ENCODE peak calls at places on chromosomes 4 and X, in four cellular contexts. A, E, H and U are unnamed samples.

GRCh38 chrX:82666355-82666754 is 841.7 kb upstream of the POU3F4 start:
- DNase-seq in A (no peak), E (no peak), H (no peak), U (no peak)

GRCh38 chrX:68114573-68115199 is 318.6 kb downstream of the OPHN1 start:
- DNase-seq in A (no peak), E (no peak), H (no peak), U (no peak)

GRCh38 chr4:169660929-169661328 is 40.6 kb downstream of the CLCN3 start:
- DNase-seq in A (no peak), E (no peak), H (no peak), U (no peak)

GRCh38 chr4:100511906-100512305 is 5.9 kb downstream of the EMCN start:
- DNase-seq in A (no peak), E (no peak), H (no peak), U (no peak)

GRCh38 chr4:185874516-185875230 is 62.7 kb upstream of the SORBS2 start:
- DNase-seq in A (no peak), E (no peak), H (no peak), U (no peak)

GRCh38 chr4:26583538-26583864 is 383 bp upstream of the TBC1D19 start:
- DNase-seq in A (no peak), E (no peak), H (no peak), U (no peak)

GRCh38 chr4:100290585-100290984 is 100.3 kb upstream of the DDIT4L start:
- DNase-seq in A (no peak), E (no peak), H (no peak), U (no peak)

GRCh38 chr4:109207060-109207459 is 95.4 kb downstream of the COL25A1 start:
- DNase-seq in A (no peak), E (no peak), H (no peak), U (no peak)

GRCh38 chr4:84767163-84767562 is 184.2 kb downstream of the CDS1 start:
- DNase-seq in A (no peak), E (no peak), H (no peak), U (no peak)

GRCh38 chr4:26447378-26447777 is 42.9 kb downstream of the CCKAR start:
- DNase-seq in A (no peak), E (no peak), H (no peak), U (no peak)

GRCh38 chr4:186831574-186831973 is 107.9 kb upstream of the FAT1 start:
- DNase-seq in A (no peak), E (no peak), H (no peak), U (no peak)

GRCh38 chrX:98795636-98796035 is 1614.4 kb downstream of the PCDH19 start:
- DNase-seq in A (no peak), E (no peak), H (no peak), U (no peak)

GRCh38 chr4:19936471-19936870 is 315.2 kb upstream of the SLIT2 start:
- DNase-seq in A (no peak), E (no peak), H (no peak), U (no peak)

GRCh38 chr4:74499986-74500781 is 55.2 kb downstream of the AREG start:
- DNase-seq in A (no peak), E (no peak), H (no peak), U (no peak)

GRCh38 chr4:15161439-15161838 is 159.2 kb downstream of the CPEB2 start:
- DNase-seq in A (no peak), E (no peak), H (no peak), U (no peak)

GRCh38 chrX:154043003-154043402 is 23.3 kb upstream of the IRAK1 start:
- DNase-seq in A (no peak), E (no peak), H (no peak), U (no peak)

GRCh38 chrX:63754141-63754859 is 30.7 kb downstream of the ARHGEF9 start:
- DNase-seq in A (peak; percentile 17), E (no peak), H (no peak), U (no peak)

GRCh38 chr4:151437505-151437904 is 28.5 kb downstream of the FHIP1A start:
- DNase-seq in A (no peak), E (no peak), H (no peak), U (no peak)

GRCh38 chrX:125977851-125978250 is 188.2 kb downstream of the DCAF12L2 start:
- DNase-seq in A (no peak), E (no peak), H (no peak), U (no peak)